ENCODE peak calls at places on chromosomes 4 and X, in four cellular contexts. A, J, H and C are unnamed samples.

GRCh38 chr4:25859429-25860148 is 3.2 kb downstream of the SEL1L3 start:
- DNase-seq in A (no peak), J (no peak), H (no peak), C (no peak)

GRCh38 chr4:20368926-20369325 is 117.2 kb downstream of the SLIT2 start:
- DNase-seq in A (no peak), J (no peak), H (no peak), C (no peak)

GRCh38 chr4:168877779-168878491 is 132.1 kb downstream of the CBR4 start:
- DNase-seq in A (no peak), J (no peak), H (peak; percentile 73), C (no peak)

GRCh38 chr4:32462944-32463343 is 1742.8 kb downstream of the PCDH7 start:
- DNase-seq in A (no peak), J (no peak), H (peak; percentile 44), C (no peak)

GRCh38 chr4:39521253-39521908 is 5.9 kb downstream of the UGDH start:
- DNase-seq in A (no peak), J (peak; percentile 43), H (no peak), C (no peak)

GRCh38 chr4:188714907-188715306 is 575.7 kb downstream of the TRIML1 start:
- DNase-seq in A (no peak), J (peak; percentile 11), H (peak; percentile 92), C (peak; percentile 6)

GRCh38 chr4:113300384-113301011 is 251.0 kb downstream of the ANK2 start:
- DNase-seq in A (no peak), J (peak; percentile 50), H (peak; percentile 85), C (peak; percentile 9)

GRCh38 chr4:167111622-167112021 is 122.7 kb downstream of the SPOCK3 start:
- DNase-seq in A (no peak), J (no peak), H (peak; percentile 90), C (no peak)

GRCh38 chrX:136159615-136160025 is 12.3 kb downstream of the FHL1 start:
- DNase-seq in A (no peak), J (no peak), H (no peak), C (no peak)

GRCh38 chrX:134776844-134777370 is 118.6 kb upstream of the PLAC1 start:
- DNase-seq in A (no peak), J (no peak), H (no peak), C (no peak)

GRCh38 chr4:104815593-104816156 is 321.0 kb upstream of the CXXC4 start:
- DNase-seq in A (no peak), J (no peak), H (no peak), C (no peak)